ENCODE peak calls at places on chromosomes 2 and 18, in four cellular contexts. O, H, N and Y are unnamed samples.

GRCh38 chr2:145845207-145845894 is 1325.4 kb upstream of the ZEB2 start:
- DNase-seq in O (no peak), H (no peak), N (no peak), Y (peak)

GRCh38 chr2:210269148-210269547 is 43.9 kb upstream of the ACADL start:
- DNase-seq in O (no peak), H (no peak), N (no peak), Y (no peak)

GRCh38 chr2:33242845-33243244 is 233.6 kb upstream of the RASGRP3 start:
- DNase-seq in O (no peak), H (no peak), N (no peak), Y (no peak)

GRCh38 chr2:47179325-47179724 is 24.2 kb upstream of the STPG4 start:
- DNase-seq in O (peak), H (no peak), N (no peak), Y (no peak)

GRCh38 chr18:48201337-48201705 is 207.9 kb downstream of the ZBTB7C start:
- DNase-seq in O (no peak), H (no peak), N (no peak), Y (no peak)

GRCh38 chr2:72770879-72771461 is 54.9 kb downstream of the EXOC6B start:
- DNase-seq in O (peak), H (peak), N (no peak), Y (peak)

GRCh38 chr2:75503048-75503607 is 57.6 kb downstream of the EVA1A start:
- DNase-seq in O (no peak), H (no peak), N (no peak), Y (no peak)

GRCh38 chr2:20416723-20417122 is 30.2 kb upstream of the RHOB start:
- DNase-seq in O (no peak), H (no peak), N (no peak), Y (no peak)

GRCh38 chr2:98912221-98912851 is 23.7 kb downstream of the CRACDL start:
- DNase-seq in O (no peak), H (no peak), N (no peak), Y (no peak)

GRCh38 chr18:62954341-62954740 is 239.0 kb downstream of the PHLPP1 start:
- DNase-seq in O (no peak), H (no peak), N (no peak), Y (peak)

GRCh38 chr2:229443141-229443540 is 172.1 kb upstream of the PID1 start:
- DNase-seq in O (no peak), H (no peak), N (no peak), Y (no peak)

GRCh38 chr2:239181601-239182471 is 219.0 kb downstream of the HDAC4 start:
- DNase-seq in O (no peak), H (no peak), N (no peak), Y (peak)

GRCh38 chr2:53460347-53460746 is 307.3 kb upstream of the CHAC2 start:
- DNase-seq in O (no peak), H (no peak), N (no peak), Y (peak)

GRCh38 chr2:91748869-91749268 is 3057.4 kb downstream of the RPIA start:
- DNase-seq in O (no peak), H (no peak), N (no peak), Y (no peak)

GRCh38 chr2:127611076-127611925 is 34.7 kb upstream of the GPR17 start:
- DNase-seq in O (no peak), H (no peak), N (no peak), Y (no peak)

GRCh38 chr2:237669628-237670351 is 42.4 kb downstream of the LRRFIP1 start:
- DNase-seq in O (no peak), H (peak), N (no peak), Y (peak)

GRCh38 chr2:63697160-63697559 is 108.4 kb downstream of the MDH1 start:
- DNase-seq in O (no peak), H (no peak), N (no peak), Y (no peak)
- TF ChIP-seq BRCA1 in O (no peak), H (no peak), N (no peak), Y (no peak)

DNA sequence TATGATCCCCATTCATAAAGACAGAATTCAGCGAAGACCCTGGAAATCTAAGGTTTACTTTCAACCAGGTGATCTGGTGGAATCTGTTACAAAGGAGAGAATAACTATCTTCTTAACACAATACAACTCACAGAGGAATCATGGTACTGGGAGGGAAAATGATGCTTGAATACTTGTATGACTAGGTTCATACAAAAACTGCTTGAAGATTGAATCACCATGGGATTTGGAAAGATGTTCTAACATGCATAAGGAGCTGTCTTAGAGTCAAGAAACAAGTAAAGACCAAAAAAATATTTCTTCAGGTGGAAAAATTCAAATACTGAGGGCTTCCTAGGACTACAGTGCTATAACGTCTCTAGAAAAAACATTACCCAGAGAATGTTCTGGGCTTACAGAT is 32.2 kb downstream of the COL5A2 start:
- DNase-seq in O (no peak), H (no peak), N (no peak), Y (no peak)
- TF ChIP-seq BRCA1 in O (no peak), H (no peak), N (no peak), Y (no peak)

DNA sequence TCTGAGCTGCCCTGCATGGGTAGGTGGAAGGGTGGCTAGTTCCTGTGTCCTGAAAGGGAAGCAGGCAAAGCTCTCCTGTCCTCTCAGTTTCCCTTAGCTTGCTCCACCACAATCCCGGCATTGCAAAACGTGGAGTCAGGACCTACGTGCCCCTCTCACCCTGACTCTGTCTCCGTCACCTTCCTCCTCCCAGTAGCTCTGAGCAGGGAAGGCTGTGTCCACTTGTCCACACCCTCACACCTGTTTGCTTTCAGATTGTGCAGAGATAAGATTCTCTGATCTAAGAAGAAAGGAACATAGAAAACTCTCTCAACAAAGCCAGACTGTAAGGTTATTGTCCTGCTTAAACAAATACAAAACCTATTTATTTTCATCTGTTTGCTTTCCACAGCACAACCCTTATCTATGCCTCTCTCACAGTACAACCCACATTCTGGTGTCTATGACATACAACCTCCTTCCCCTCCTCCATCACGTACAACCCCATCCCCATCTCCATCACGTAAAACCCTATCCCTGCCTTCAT is 79.0 kb downstream of the ALPK2 start:
- DNase-seq in O (no peak), H (no peak), N (no peak), Y (peak)
- TF ChIP-seq BRCA1 in O (no peak), H (no peak), N (no peak), Y (no peak)

DNA sequence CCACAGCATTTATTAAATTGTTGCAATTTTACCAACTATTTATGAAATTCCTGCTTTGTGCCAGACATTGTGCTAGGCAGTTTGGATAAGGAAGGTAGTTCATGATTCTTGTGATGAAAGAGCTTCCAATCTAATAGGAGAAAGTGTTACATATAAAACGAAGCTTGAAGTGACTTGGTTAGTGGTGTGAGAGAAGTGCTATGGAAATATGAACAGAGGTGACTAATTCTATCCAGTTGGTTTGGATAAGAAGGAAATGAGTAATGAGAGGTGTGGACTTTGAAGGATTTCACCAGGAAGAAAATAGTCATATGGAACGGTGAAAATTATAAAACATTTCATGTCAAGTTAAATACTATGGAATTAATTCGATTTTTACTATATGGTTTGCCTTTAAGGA is 48.6 kb downstream of the EML6 start:
- DNase-seq in O (no peak), H (no peak), N (no peak), Y (no peak)
- TF ChIP-seq BRCA1 in O (no peak), H (no peak), N (no peak), Y (no peak)